ENCODE peak calls at places on chromosome 17, in nine cellular contexts. I is stomach, E is fibroblast of pulmonary artery, F is choroid plexus epithelial cell, M is chondrocyte, U is WTC11, A is progenitor cell of endocrine pancreas, Q is Peyer's patch, N is fibroblast of lung. R is an unnamed sample.

GRCh38 chr17:40278414-40278813 is 9.3 kb upstream of the CDC6 start:
- DNase-seq in I (no peak), E (no peak), F (no peak), M (no peak), U (no peak), A (no peak), Q (no peak), N (no peak), R (no peak)

GRCh38 chr17:67466251-67466650 is 89.2 kb downstream of the PITPNC1 start:
- DNase-seq in I (no peak), E (no peak), F (no peak), M (no peak), U (no peak), A (no peak), Q (no peak), N (no peak), R (no peak)

GRCh38 chr17:49223517-49224197 is 6.9 kb downstream of the PHOSPHO1 start:
- DNase-seq in I (peak; percentile 57), E (peak; percentile 22), F (peak; percentile 45), M (no peak), U (peak; percentile 92), A (peak; percentile 69), Q (peak; percentile 85), N (no peak), R (no peak)

GRCh38 chr17:33154869-33155455 is 138.1 kb downstream of the ASIC2 start:
- DNase-seq in I (no peak), E (no peak), F (no peak), M (no peak), U (peak; percentile 34), A (no peak), Q (no peak), N (no peak), R (no peak)

GRCh38 chr17:30336369-30337171 is 2.7 kb upstream of the TMIGD1 start:
- DNase-seq in I (peak; percentile 50), E (peak; percentile 66), F (peak; percentile 68), M (no peak), U (peak; percentile 62), A (no peak), Q (peak; percentile 83), N (peak; percentile 60), R (peak; percentile 18)

GRCh38 chr17:63854709-63855108 is 12.2 kb upstream of the SMARCD2 start:
- DNase-seq in I (no peak), E (no peak), F (no peak), M (no peak), U (no peak), A (no peak), Q (no peak), N (no peak), R (no peak)

GRCh38 chr17:38898812-38899348 is 26.5 kb upstream of the LASP1NB start:
- DNase-seq in I (peak; percentile 50), E (peak; percentile 31), F (no peak), M (peak; percentile 75), U (no peak), A (no peak), Q (peak; percentile 93), N (no peak), R (no peak)

GRCh38 chr17:45147102-45147580 is 1.1 kb upstream of the HEXIM1 start:
- DNase-seq in I (peak; percentile 66), E (no peak), F (no peak), M (peak; percentile 60), U (no peak), A (no peak), Q (no peak), N (no peak), R (no peak)

GRCh38 chr17:7889166-7889584 is 586 bp downstream of the CHD3 start:
- DNase-seq in I (peak; percentile 99), E (peak; percentile 96), F (peak; percentile 84), M (no peak), U (peak; percentile 55), A (no peak), Q (peak; percentile 92), N (peak; percentile 97), R (no peak)

GRCh38 chr17:33435716-33436301 is 142.7 kb upstream of the ASIC2 start:
- DNase-seq in I (no peak), E (peak; percentile 10), F (peak; percentile 40), M (no peak), U (no peak), A (no peak), Q (no peak), N (peak; percentile 11), R (no peak)

GRCh38 chr17:58703137-58703846 is 10.9 kb downstream of the RAD51C start:
- DNase-seq in I (no peak), E (peak; percentile 82), F (peak; percentile 75), M (no peak), U (no peak), A (no peak), Q (no peak), N (peak; percentile 42), R (no peak)

GRCh38 chr17:58338907-58339774 is 10.5 kb upstream of the TSPOAP1 start:
- DNase-seq in I (no peak), E (peak; percentile 60), F (peak; percentile 62), M (peak; percentile 75), U (peak; percentile 78), A (no peak), Q (peak; percentile 87), N (peak; percentile 70), R (no peak)

GRCh38 chr17:28950017-28950751 is 1.1 kb downstream of the PHF12 start:
- DNase-seq in I (peak; percentile 39), E (peak; percentile 48), F (peak; percentile 54), M (peak; percentile 88), U (peak; percentile 66), A (no peak), Q (peak; percentile 82), N (peak; percentile 58), R (no peak)

DNA sequence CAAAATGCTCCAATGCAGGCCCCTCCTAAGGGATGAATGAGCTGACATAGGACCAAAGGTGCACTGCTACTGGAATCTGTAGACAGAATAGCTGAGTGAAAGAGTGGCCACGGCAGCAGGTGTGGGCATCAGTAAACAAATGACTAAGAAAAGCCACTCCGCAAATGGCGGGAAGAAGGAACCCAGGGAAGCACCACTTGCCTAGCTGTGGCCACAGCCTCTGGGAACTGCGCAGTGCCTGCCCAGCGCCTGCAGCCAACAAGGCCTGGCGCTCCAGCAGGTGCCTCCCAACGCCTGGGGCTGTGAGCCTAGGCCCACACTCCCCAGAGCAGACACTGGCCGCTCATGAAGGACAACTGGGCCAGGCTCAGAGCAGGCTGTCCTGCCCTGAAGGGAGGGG is 11.8 kb downstream of the PEMT start:
- DNase-seq in I (no peak), E (no peak), F (no peak), M (no peak), U (no peak), A (no peak), Q (no peak), N (no peak), R (no peak)
- TF ChIP-seq CTCF in I (no peak), E (no peak), F (no peak), M (no peak), U (no peak), A (no peak), Q (no peak), N (no peak), R (no peak)

DNA sequence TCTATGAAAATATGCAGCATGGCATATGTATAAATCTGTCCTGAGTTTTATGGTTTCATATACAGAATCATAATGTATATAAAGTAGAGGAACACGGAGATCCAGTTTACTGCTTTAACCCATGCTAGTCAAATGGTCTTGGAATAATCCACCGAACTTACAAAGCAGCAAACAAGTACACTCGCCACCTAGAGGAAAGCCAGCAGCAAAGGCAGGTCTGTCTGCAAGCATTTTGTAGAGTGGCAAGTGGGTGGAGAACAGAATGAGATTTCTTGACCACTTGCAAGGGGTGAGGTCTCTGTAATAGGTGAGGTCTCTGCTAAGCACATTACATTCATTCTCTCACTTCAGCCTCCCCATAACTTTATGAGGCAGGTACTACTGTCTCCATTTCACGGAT is 308.3 kb downstream of the CA10 start:
- DNase-seq in I (no peak), E (no peak), F (no peak), M (no peak), U (no peak), A (no peak), Q (no peak), N (no peak), R (no peak)
- TF ChIP-seq CTCF in I (no peak), E (no peak), F (no peak), M (peak; percentile 21), U (no peak), A (peak; percentile 15), Q (no peak), N (no peak), R (peak; percentile 8)

GRCh38 chr17:78252701-78253635 is 21.5 kb downstream of the TMEM235 start:
- DNase-seq in I (no peak), E (no peak), F (no peak), M (peak; percentile 86), U (no peak), A (no peak), Q (no peak), N (no peak), R (no peak)
- TF ChIP-seq CTCF in I (no peak), E (no peak), F (no peak), M (no peak), U (no peak), A (no peak), Q (no peak), N (no peak), R (no peak)

GRCh38 chr17:35174835-35175334 is 19.3 kb downstream of the SLC35G3 start:
- DNase-seq in I (no peak), E (no peak), F (no peak), M (no peak), U (no peak), A (no peak), Q (no peak), N (no peak), R (no peak)

GRCh38 chr17:35167666-35168065 is 20.0 kb downstream of the UNC45B start:
- DNase-seq in I (no peak), E (peak; percentile 2), F (peak; percentile 9), M (no peak), U (no peak), A (no peak), Q (no peak), N (peak; percentile 10), R (no peak)

GRCh38 chr17:35169964-35170363 is 22.3 kb downstream of the UNC45B start:
- DNase-seq in I (no peak), E (no peak), F (no peak), M (no peak), U (no peak), A (no peak), Q (no peak), N (no peak), R (no peak)

GRCh38 chr17:35171834-35172233 is 22.4 kb downstream of the SLC35G3 start:
- DNase-seq in I (no peak), E (no peak), F (peak; percentile 28), M (no peak), U (no peak), A (no peak), Q (no peak), N (peak; percentile 33), R (no peak)

DNA sequence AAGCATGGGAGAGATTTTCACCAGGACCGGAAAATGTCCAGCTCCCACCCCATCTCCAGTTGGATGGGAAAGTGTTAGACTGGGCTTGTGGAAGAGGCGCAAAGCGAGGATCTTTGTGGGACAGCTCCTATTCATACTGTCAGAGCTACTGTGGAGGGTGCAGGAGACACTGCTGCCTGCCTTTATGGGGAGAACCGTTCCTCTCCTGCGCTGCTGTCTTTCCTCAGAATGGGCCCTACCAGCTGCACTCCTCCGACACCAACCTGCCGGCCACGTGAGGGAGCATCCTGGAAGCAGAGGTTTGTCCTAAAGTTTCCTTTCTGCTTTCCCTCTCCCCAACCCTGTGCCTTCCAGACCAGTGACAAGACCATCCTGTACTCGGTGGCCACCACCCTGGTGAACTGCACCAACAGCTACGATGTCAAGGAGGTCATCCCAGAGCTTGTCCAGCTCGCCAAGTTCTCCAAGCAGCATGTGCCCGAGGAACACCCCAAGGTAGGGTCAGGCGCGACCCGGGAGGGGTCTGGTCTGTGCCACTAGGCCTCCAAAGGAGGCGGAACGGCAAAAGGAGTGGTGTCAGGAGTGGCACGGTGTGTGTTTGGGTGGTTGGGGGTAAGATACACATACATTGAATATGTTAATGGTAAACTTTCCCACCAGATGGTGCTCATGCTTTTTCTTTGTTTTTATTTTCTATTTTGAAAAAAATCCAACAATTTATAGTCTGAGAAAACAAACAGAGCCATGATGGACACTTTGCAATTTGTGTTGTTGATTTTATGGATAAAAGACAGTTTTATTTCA is 23.0 kb downstream of the SLC35G3 start:
- DNase-seq in I (no peak), E (no peak), F (peak; percentile 54), M (no peak), U (no peak), A (no peak), Q (no peak), N (peak; percentile 56), R (no peak)
- TF ChIP-seq CTCF in I (no peak), E (no peak), F (peak; percentile 47), M (peak; percentile 73), U (no peak), A (peak; percentile 18), Q (peak; percentile 24), N (peak; percentile 14), R (no peak)

R was measured in D721Med.